ENCODE peak calls at places on chromosomes 6 and 20, in four cellular contexts. One of them, this sample, is unnamed.

GRCh38 chr20:47062226-47062880 is 167.7 kb downstream of the EYA2 start:
- DNase-seq in GM23338: no peak
- DNase-seq in transverse colon: no peak
- DNase-seq in sigmoid colon: no peak
- DNase-seq in this sample: no peak

GRCh38 chr20:37920679-37921322 is 17.9 kb downstream of the VSTM2L start:
- DNase-seq in transverse colon: no peak
- DNase-seq in sigmoid colon: no peak
- DNase-seq in GM23338: no peak
- DNase-seq in this sample: no peak

GRCh38 chr6:34696189-34696738 is 303 bp downstream of the ILRUN start:
- DNase-seq in transverse colon: peak
- DNase-seq in sigmoid colon: no peak
- DNase-seq in GM23338: no peak
- DNase-seq in this sample: no peak

GRCh38 chr20:53128024-53128423 is 155.9 kb downstream of the TSHZ2 start:
- DNase-seq in sigmoid colon: no peak
- DNase-seq in GM23338: no peak
- DNase-seq in transverse colon: no peak
- DNase-seq in this sample: no peak

GRCh38 chr6:12331951-12332749 is 42.0 kb downstream of the EDN1 start:
- DNase-seq in GM23338: no peak
- DNase-seq in transverse colon: peak
- DNase-seq in sigmoid colon: no peak
- DNase-seq in this sample: no peak

GRCh38 chr6:165726290-165726875 is 63.3 kb upstream of the PDE10A start:
- DNase-seq in GM23338: no peak
- DNase-seq in sigmoid colon: no peak
- DNase-seq in transverse colon: no peak
- DNase-seq in this sample: no peak

GRCh38 chr20:1858859-1859258 is 36.3 kb upstream of the SIRPA start:
- DNase-seq in transverse colon: no peak
- DNase-seq in sigmoid colon: no peak
- DNase-seq in GM23338: no peak
- DNase-seq in this sample: no peak

GRCh38 chr6:145735356-145736165 is at the start of gene EPM2A:
- DNase-seq in sigmoid colon: peak
- DNase-seq in GM23338: peak
- DNase-seq in transverse colon: peak
- DNase-seq in this sample: peak

GRCh38 chr6:25288518-25288917 is 9.3 kb downstream of the CARMIL1 start:
- DNase-seq in GM23338: no peak
- DNase-seq in transverse colon: no peak
- DNase-seq in sigmoid colon: no peak
- DNase-seq in this sample: no peak

GRCh38 chr6:18997375-18997826 is 610.3 kb downstream of the RNF144B start:
- DNase-seq in sigmoid colon: no peak
- DNase-seq in transverse colon: no peak
- DNase-seq in GM23338: peak
- DNase-seq in this sample: no peak

GRCh38 chr20:33674294-33675126 is at the start of gene NECAB3:
- DNase-seq in GM23338: peak
- DNase-seq in transverse colon: peak
- DNase-seq in sigmoid colon: peak
- DNase-seq in this sample: peak

GRCh38 chr20:37395921-37396519 is 50.1 kb downstream of the SRC start:
- DNase-seq in GM23338: peak
- DNase-seq in transverse colon: no peak
- DNase-seq in sigmoid colon: no peak
- DNase-seq in this sample: no peak

GRCh38 chr20:8646716-8647115 is 422.2 kb upstream of the PLCB4 start:
- DNase-seq in sigmoid colon: no peak
- DNase-seq in transverse colon: no peak
- DNase-seq in GM23338: no peak
- DNase-seq in this sample: no peak

GRCh38 chr6:15254074-15254975 is 8.5 kb downstream of the JARID2 start:
- DNase-seq in transverse colon: no peak
- DNase-seq in sigmoid colon: no peak
- DNase-seq in GM23338: no peak
- DNase-seq in this sample: no peak

GRCh38 chr6:12886961-12887775 is 170.6 kb downstream of the PHACTR1 start:
- DNase-seq in transverse colon: no peak
- DNase-seq in sigmoid colon: no peak
- DNase-seq in GM23338: peak
- DNase-seq in this sample: no peak

GRCh38 chr20:41482647-41483552 is 116.3 kb upstream of the EMILIN3 start:
- DNase-seq in transverse colon: no peak
- DNase-seq in sigmoid colon: no peak
- DNase-seq in GM23338: no peak
- DNase-seq in this sample: no peak

GRCh38 chr20:51731771-51732453 is 36.3 kb downstream of the ATP9A start:
- DNase-seq in transverse colon: no peak
- DNase-seq in GM23338: no peak
- DNase-seq in sigmoid colon: no peak
- DNase-seq in this sample: no peak

GRCh38 chr6:133396630-133397335 is 155.6 kb downstream of the EYA4 start:
- DNase-seq in transverse colon: no peak
- DNase-seq in sigmoid colon: no peak
- DNase-seq in GM23338: no peak
- DNase-seq in this sample: no peak

GRCh38 chr20:64115171-64115911 is 8.0 kb upstream of the NPBWR2 start:
- DNase-seq in sigmoid colon: peak
- DNase-seq in transverse colon: no peak
- DNase-seq in GM23338: peak
- DNase-seq in this sample: no peak

GRCh38 chr6:27940766-27941165 is 16.3 kb upstream of the OR2B6 start:
- DNase-seq in transverse colon: no peak
- DNase-seq in sigmoid colon: no peak
- DNase-seq in GM23338: no peak
- DNase-seq in this sample: no peak

GRCh38 chr6:168264593-168265335 is 54.8 kb downstream of the DACT2 start:
- DNase-seq in sigmoid colon: peak
- DNase-seq in GM23338: no peak
- DNase-seq in transverse colon: no peak
- DNase-seq in this sample: no peak

GRCh38 chr6:150184850-150185480 is 42.1 kb downstream of the PPP1R14C start:
- DNase-seq in transverse colon: no peak
- DNase-seq in sigmoid colon: no peak
- DNase-seq in GM23338: no peak
- DNase-seq in this sample: no peak

GRCh38 chr6:150186129-150186898 is 43.5 kb downstream of the PPP1R14C start:
- DNase-seq in transverse colon: no peak
- DNase-seq in sigmoid colon: no peak
- DNase-seq in GM23338: no peak
- DNase-seq in this sample: no peak

GRCh38 chr6:150185697-150186096 is 42.9 kb downstream of the PPP1R14C start:
- DNase-seq in transverse colon: peak
- DNase-seq in GM23338: no peak
- DNase-seq in sigmoid colon: no peak
- DNase-seq in this sample: no peak

GRCh38 chr6:150191809-150192208 is 49.0 kb downstream of the PPP1R14C start:
- DNase-seq in transverse colon: no peak
- DNase-seq in GM23338: no peak
- DNase-seq in sigmoid colon: no peak
- DNase-seq in this sample: no peak

DNA sequence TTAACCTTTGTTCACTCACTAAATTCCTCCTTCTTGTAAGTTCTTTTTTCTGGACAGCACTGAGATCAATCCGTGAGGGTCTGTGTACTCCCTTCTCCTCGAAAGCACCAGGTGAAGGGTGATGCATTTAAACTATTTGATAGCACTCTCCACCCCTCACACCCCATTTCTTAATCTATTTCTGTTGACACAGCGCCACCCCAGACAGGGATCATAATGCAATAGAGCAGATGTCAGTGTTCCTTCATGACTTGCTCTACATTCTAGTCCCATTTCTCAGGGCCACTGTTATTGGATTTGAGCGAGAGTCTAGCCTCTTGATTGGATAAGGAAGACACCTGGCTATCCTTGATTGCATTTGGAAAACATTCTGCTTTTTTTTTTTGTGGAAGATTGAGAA is 46.3 kb downstream of the PPP1R14C start:
- DNase-seq in sigmoid colon: no peak
- DNase-seq in GM23338: peak
- DNase-seq in transverse colon: peak
- DNase-seq in this sample: no peak
- TF ChIP-seq CTCF in sigmoid colon: no peak
- TF ChIP-seq CTCF in GM23338: peak
- TF ChIP-seq CTCF in transverse colon: no peak
- TF ChIP-seq CTCF in this sample: no peak

DNA sequence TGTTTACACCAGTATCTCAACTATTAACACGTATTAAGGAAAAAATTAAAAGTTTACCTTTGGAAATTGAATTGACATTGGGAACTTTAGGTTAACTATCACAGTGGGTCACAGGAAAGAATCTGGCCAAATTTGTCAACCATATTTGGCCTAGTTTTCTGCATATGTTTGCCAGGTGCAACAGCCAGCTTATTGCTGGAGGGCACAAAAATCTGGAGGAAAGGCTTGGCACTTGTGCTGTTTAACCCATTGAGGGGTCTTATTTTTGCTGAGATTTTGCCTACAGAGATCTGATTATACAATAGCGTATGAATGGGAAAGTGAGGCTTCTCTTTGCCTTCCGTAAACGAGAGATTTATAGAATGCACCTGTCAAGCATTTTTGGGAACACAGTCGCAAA is 190.4 kb downstream of the PRL start:
- DNase-seq in transverse colon: no peak
- DNase-seq in sigmoid colon: no peak
- DNase-seq in GM23338: no peak
- DNase-seq in this sample: no peak
- TF ChIP-seq POLR2AphosphoS5 in transverse colon: no peak
- TF ChIP-seq POLR2AphosphoS5 in sigmoid colon: no peak
- TF ChIP-seq POLR2AphosphoS5 in GM23338: no peak
- TF ChIP-seq POLR2AphosphoS5 in this sample: no peak

DNA sequence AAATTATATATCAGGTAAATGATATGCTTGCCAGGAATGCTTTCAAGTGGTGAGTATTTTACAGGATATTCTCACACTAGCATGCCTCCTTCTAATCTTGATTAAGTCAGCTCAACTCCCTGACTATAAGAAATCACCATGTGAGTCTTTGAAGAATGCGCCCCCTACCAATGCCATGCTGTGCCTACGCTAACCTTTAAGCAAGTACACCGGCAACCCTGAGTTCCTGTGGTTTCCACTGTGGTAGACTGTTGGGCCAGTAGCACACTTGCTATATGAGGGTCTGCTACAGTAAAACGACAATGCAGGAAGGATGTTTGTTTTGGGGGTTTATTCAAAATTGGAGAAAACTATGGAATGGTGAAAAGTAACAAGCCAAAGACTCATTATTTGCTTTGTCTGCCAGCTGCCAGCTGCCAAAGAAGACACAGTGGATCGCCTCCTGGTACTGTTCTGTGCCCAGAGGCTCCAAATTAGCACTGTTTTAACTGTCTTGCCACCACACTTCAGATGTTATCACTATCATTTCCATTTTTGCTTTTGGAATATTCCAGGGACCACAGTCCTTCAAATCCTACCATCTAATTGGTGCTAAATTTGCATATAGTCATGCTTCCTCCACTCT is 333.5 kb downstream of the RNGTT start:
- DNase-seq in GM23338: peak
- DNase-seq in sigmoid colon: no peak
- DNase-seq in transverse colon: no peak
- DNase-seq in this sample: no peak
- TF ChIP-seq CTCF in GM23338: peak
- TF ChIP-seq CTCF in sigmoid colon: no peak
- TF ChIP-seq CTCF in transverse colon: no peak
- TF ChIP-seq CTCF in this sample: no peak

GRCh38 chr6:44234101-44235090 is 11.0 kb downstream of the SLC29A1 start:
- DNase-seq in GM23338: peak
- DNase-seq in transverse colon: peak
- DNase-seq in sigmoid colon: peak
- DNase-seq in this sample: peak
- TF ChIP-seq POLR2AphosphoS5 in GM23338: no peak
- TF ChIP-seq POLR2AphosphoS5 in transverse colon: peak
- TF ChIP-seq POLR2AphosphoS5 in sigmoid colon: peak
- TF ChIP-seq POLR2AphosphoS5 in this sample: peak

GRCh38 chr6:89612121-89612520 is 26.4 kb downstream of the LYRM2 start:
- DNase-seq in transverse colon: no peak
- DNase-seq in sigmoid colon: no peak
- DNase-seq in GM23338: peak
- DNase-seq in this sample: no peak
- TF ChIP-seq CTCF in transverse colon: no peak
- TF ChIP-seq CTCF in sigmoid colon: no peak
- TF ChIP-seq CTCF in GM23338: peak
- TF ChIP-seq CTCF in this sample: no peak

GRCh38 chr6:57275384-57275783 is 42.0 kb upstream of the PRIM2 start:
- DNase-seq in transverse colon: no peak
- DNase-seq in sigmoid colon: no peak
- DNase-seq in GM23338: no peak
- DNase-seq in this sample: no peak
- TF ChIP-seq POLR2AphosphoS5 in transverse colon: no peak
- TF ChIP-seq POLR2AphosphoS5 in sigmoid colon: no peak
- TF ChIP-seq POLR2AphosphoS5 in GM23338: no peak
- TF ChIP-seq POLR2AphosphoS5 in this sample: no peak